ENCODE peak calls at places on chromosomes 13 and 19, in four cellular contexts. F, W, K and Q are unnamed samples.

GRCh38 chr13:91351123-91351522 is 3.6 kb downstream of the MIR17HG start:
- DNase-seq in F (no peak), W (no peak), K (no peak), Q (no peak)

GRCh38 chr13:30061217-30061616 is 210.8 kb upstream of the UBL3 start:
- DNase-seq in F (no peak), W (no peak), K (no peak), Q (no peak)

GRCh38 chr13:29532136-29532535 is 63.4 kb downstream of the SLC7A1 start:
- DNase-seq in F (peak), W (no peak), K (no peak), Q (no peak)

GRCh38 chr13:66886248-66886647 is 343.9 kb downstream of the PCDH9 start:
- DNase-seq in F (no peak), W (no peak), K (no peak), Q (no peak)

GRCh38 chr13:77056382-77056781 is 29.4 kb upstream of the FBXL3 start:
- DNase-seq in F (no peak), W (no peak), K (no peak), Q (no peak)

GRCh38 chr19:3397266-3398022 is 31.1 kb downstream of the NFIC start:
- DNase-seq in F (peak), W (no peak), K (no peak), Q (no peak)

GRCh38 chr19:47190167-47190727 is 40.8 kb downstream of the BBC3 start:
- DNase-seq in F (no peak), W (no peak), K (no peak), Q (no peak)

GRCh38 chr19:5293607-5294089 is 47.0 kb downstream of the PTPRS start:
- DNase-seq in F (peak), W (no peak), K (no peak), Q (peak)

GRCh38 chr13:22455036-22455435 is 725.7 kb upstream of the SGCG start:
- DNase-seq in F (no peak), W (no peak), K (no peak), Q (no peak)

GRCh38 chr19:3653865-3654513 is 27.4 kb upstream of the CACTIN start:
- DNase-seq in F (no peak), W (no peak), K (no peak), Q (no peak)

GRCh38 chr19:35973487-35973886 is 21.5 kb upstream of the SDHAF1 start:
- DNase-seq in F (no peak), W (no peak), K (no peak), Q (no peak)

GRCh38 chr19:15422311-15423075 is 3.7 kb upstream of the AKAP8L start:
- DNase-seq in F (no peak), W (no peak), K (no peak), Q (no peak)

GRCh38 chr19:37243206-37243632 is 25.2 kb downstream of the ZNF383 start:
- DNase-seq in F (no peak), W (no peak), K (no peak), Q (no peak)

GRCh38 chr19:35170359-35171061 is 16.0 kb downstream of the FXYD5 start:
- DNase-seq in F (no peak), W (no peak), K (no peak), Q (no peak)

GRCh38 chr13:111920932-111921705 is 145.8 kb upstream of the SOX1 start:
- DNase-seq in F (no peak), W (no peak), K (no peak), Q (no peak)

GRCh38 chr19:51020988-51021651 is 1.6 kb upstream of the KLK10 start:
- DNase-seq in F (no peak), W (no peak), K (peak), Q (no peak)

GRCh38 chr13:106533940-106534843 is 1.3 kb downstream of the EFNB2 start:
- DNase-seq in F (peak), W (no peak), K (peak), Q (peak)

GRCh38 chr19:10517760-10518443 is 655 bp upstream of the S1PR5 start:
- DNase-seq in F (no peak), W (no peak), K (no peak), Q (peak)

GRCh38 chr13:74289861-74290260 is 155.7 kb upstream of the KLF12 start:
- DNase-seq in F (no peak), W (no peak), K (no peak), Q (no peak)

GRCh38 chr19:11410682-11411081 is 8.4 kb downstream of the RGL3 start:
- DNase-seq in F (no peak), W (no peak), K (no peak), Q (no peak)

GRCh38 chr13:25981060-25981459 is 70.8 kb downstream of the SHISA2 start:
- DNase-seq in F (no peak), W (no peak), K (no peak), Q (no peak)

GRCh38 chr13:19634129-19634740 is 776 bp downstream of the MPHOSPH8 start:
- DNase-seq in F (no peak), W (no peak), K (no peak), Q (no peak)